ENCODE peak calls at places on chromosome 4, in six cellular contexts. W is thoracic aorta, Y is fibroblast of pulmonary artery, R is NB4, G is uterus, F is dorsolateral prefrontal cortex. T is an unnamed sample.

GRCh38 chr4:46839128-46839527 is 69.9 kb downstream of the COX7B2 start:
- DNase-seq in W (no peak), Y (no peak), R (no peak), G (no peak), F (no peak), T (no peak)

GRCh38 chr4:22556411-22556969 is 40.6 kb upstream of the ADGRA3 start:
- DNase-seq in W (no peak), Y (no peak), R (no peak), G (no peak), F (no peak), T (no peak)

GRCh38 chr4:73222466-73223257 is 35.9 kb downstream of the ANKRD17 start:
- DNase-seq in W (peak), Y (peak), R (peak), G (peak), F (peak), T (no peak)

GRCh38 chr4:186693159-186693815 is 30.4 kb downstream of the FAT1 start:
- DNase-seq in W (peak), Y (peak), R (no peak), G (no peak), F (no peak), T (no peak)

GRCh38 chr4:82865592-82865991 is 25.4 kb downstream of the SEC31A start:
- DNase-seq in W (no peak), Y (peak), R (peak), G (no peak), F (no peak), T (no peak)

GRCh38 chr4:157514711-157515110 is 294.2 kb downstream of the GRIA2 start:
- DNase-seq in W (no peak), Y (no peak), R (peak), G (no peak), F (no peak), T (no peak)

GRCh38 chr4:80831383-80832361 is 198.8 kb upstream of the BMP3 start:
- DNase-seq in W (no peak), Y (peak), R (no peak), G (no peak), F (no peak), T (no peak)

GRCh38 chr4:104500452-104500851 is 5.8 kb upstream of the CXXC4 start:
- DNase-seq in W (no peak), Y (no peak), R (no peak), G (no peak), F (no peak), T (no peak)

GRCh38 chr4:89365375-89366170 is 58.0 kb upstream of the GPRIN3 start:
- DNase-seq in W (no peak), Y (no peak), R (no peak), G (no peak), F (no peak), T (no peak)

GRCh38 chr4:182494103-182494502 is 250.9 kb downstream of the TENM3 start:
- DNase-seq in W (no peak), Y (no peak), R (no peak), G (no peak), F (no peak), T (no peak)

GRCh38 chr4:4761128-4761991 is 98.1 kb upstream of the MSX1 start:
- DNase-seq in W (no peak), Y (no peak), R (peak), G (no peak), F (no peak), T (no peak)

GRCh38 chr4:133574248-133574647 is 425.2 kb downstream of the PCDH10 start:
- DNase-seq in W (no peak), Y (no peak), R (no peak), G (no peak), F (no peak), T (no peak)

GRCh38 chr4:143336828-143337599 is at the start of gene GAB1:
- DNase-seq in W (peak), Y (peak), R (peak), G (peak), F (peak), T (peak)

GRCh38 chr4:5126857-5127256 is 75.6 kb downstream of the STK32B start:
- DNase-seq in W (no peak), Y (no peak), R (no peak), G (no peak), F (no peak), T (no peak)

GRCh38 chr4:176545886-176546285 is 226.1 kb downstream of the SPCS3 start:
- DNase-seq in W (no peak), Y (peak), R (peak), G (no peak), F (no peak), T (no peak)

GRCh38 chr4:8773124-8773931 is 98.3 kb downstream of the HMX1 start:
- DNase-seq in W (no peak), Y (no peak), R (no peak), G (no peak), F (no peak), T (no peak)

GRCh38 chr4:148857234-148857972 is 415.2 kb upstream of the NR3C2 start:
- DNase-seq in W (no peak), Y (peak), R (no peak), G (no peak), F (no peak), T (no peak)

GRCh38 chr4:60133414-60133813 is 1066.7 kb upstream of the ADGRL3 start:
- DNase-seq in W (no peak), Y (peak), R (no peak), G (no peak), F (no peak), T (no peak)

GRCh38 chr4:10656420-10656819 is 28.1 kb downstream of the CLNK start:
- DNase-seq in W (no peak), Y (no peak), R (no peak), G (no peak), F (no peak), T (no peak)

GRCh38 chr4:144575181-144575580 is 70.8 kb upstream of the HHIP start:
- DNase-seq in W (no peak), Y (peak), R (peak), G (no peak), F (no peak), T (no peak)

GRCh38 chr4:104643805-104644204 is 149.1 kb upstream of the CXXC4 start:
- DNase-seq in W (no peak), Y (no peak), R (no peak), G (no peak), F (no peak), T (no peak)

GRCh38 chr4:7699040-7699439 is 240.6 kb downstream of the AFAP1 start:
- DNase-seq in W (no peak), Y (peak), R (no peak), G (peak), F (no peak), T (no peak)

GRCh38 chr4:39609454-39609911 is 29.2 kb downstream of the SMIM14 start:
- DNase-seq in W (no peak), Y (no peak), R (peak), G (no peak), F (no peak), T (no peak)

GRCh38 chr4:167897116-167897515 is 195.2 kb upstream of the ANXA10 start:
- DNase-seq in W (no peak), Y (peak), R (no peak), G (no peak), F (no peak), T (peak)

GRCh38 chr4:168437192-168437938 is 42.9 kb downstream of the DDX60L start:
- DNase-seq in W (no peak), Y (no peak), R (no peak), G (no peak), F (no peak), T (no peak)

GRCh38 chr4:72933029-72933428 is 136.5 kb downstream of the COX18 start:
- DNase-seq in W (no peak), Y (no peak), R (no peak), G (no peak), F (no peak), T (no peak)

GRCh38 chr4:145808021-145808650 is 128.2 kb downstream of the C4orf51 start:
- DNase-seq in W (no peak), Y (peak), R (peak), G (peak), F (no peak), T (no peak)

GRCh38 chr4:164212134-164212533 is 541.8 kb upstream of the SMIM31 start:
- DNase-seq in W (no peak), Y (peak), R (no peak), G (no peak), F (no peak), T (no peak)

GRCh38 chr4:56289934-56290333 is 97.4 kb downstream of the AASDH start:
- DNase-seq in W (no peak), Y (peak), R (no peak), G (no peak), F (no peak), T (no peak)

GRCh38 chr4:99208719-99209075 is 10.3 kb downstream of the ADH6 start:
- DNase-seq in W (no peak), Y (no peak), R (no peak), G (no peak), F (no peak), T (no peak)

GRCh38 chr4:136505020-136505419 is 1027.3 kb downstream of the PCDH18 start:
- DNase-seq in W (no peak), Y (peak), R (no peak), G (no peak), F (no peak), T (no peak)

GRCh38 chr4:140645614-140646412 is 77.1 kb upstream of the UCP1 start:
- DNase-seq in W (no peak), Y (no peak), R (no peak), G (no peak), F (peak), T (no peak)

GRCh38 chr4:37597019-37597418 is 89.2 kb downstream of the RELL1 start:
- DNase-seq in W (no peak), Y (no peak), R (no peak), G (no peak), F (no peak), T (no peak)

GRCh38 chr4:8185280-8185679 is 13.8 kb upstream of the SH3TC1 start:
- DNase-seq in W (no peak), Y (peak), R (peak), G (no peak), F (no peak), T (no peak)

GRCh38 chr4:38002451-38003071 is 42.4 kb downstream of the PTTG2 start:
- DNase-seq in W (no peak), Y (peak), R (no peak), G (no peak), F (no peak), T (no peak)

GRCh38 chr4:926538-926937 is 5.6 kb downstream of the GAK start:
- DNase-seq in W (no peak), Y (peak), R (peak), G (no peak), F (peak), T (no peak)

GRCh38 chr4:80918004-80918403 is 112.5 kb upstream of the BMP3 start:
- DNase-seq in W (no peak), Y (peak), R (no peak), G (no peak), F (no peak), T (no peak)

GRCh38 chr4:8905236-8905772 is 33.7 kb upstream of the HMX1 start:
- DNase-seq in W (no peak), Y (no peak), R (no peak), G (no peak), F (no peak), T (no peak)

GRCh38 chr4:616911-617643 is 8.3 kb upstream of the PDE6B start:
- DNase-seq in W (no peak), Y (no peak), R (no peak), G (no peak), F (no peak), T (no peak)

GRCh38 chr4:67545996-67546356 is 673 bp upstream of the CENPC start:
- DNase-seq in W (no peak), Y (no peak), R (peak), G (no peak), F (peak), T (no peak)

GRCh38 chr4:67550491-67551256 is 5.4 kb upstream of the CENPC start:
- DNase-seq in W (no peak), Y (no peak), R (no peak), G (no peak), F (no peak), T (no peak)

GRCh38 chr4:67546971-67547370 is 1.7 kb upstream of the CENPC start:
- DNase-seq in W (no peak), Y (no peak), R (no peak), G (no peak), F (no peak), T (no peak)

GRCh38 chr4:67545199-67545995 is at the start of gene CENPC:
- DNase-seq in W (peak), Y (peak), R (peak), G (peak), F (peak), T (peak)

GRCh38 chr4:67549123-67549522 is 3.8 kb upstream of the CENPC start:
- DNase-seq in W (no peak), Y (peak), R (peak), G (no peak), F (no peak), T (no peak)
- TF ChIP-seq CTCF in W (no peak), Y (peak), R (no peak), G (no peak), F (peak), T (peak)

DNA sequence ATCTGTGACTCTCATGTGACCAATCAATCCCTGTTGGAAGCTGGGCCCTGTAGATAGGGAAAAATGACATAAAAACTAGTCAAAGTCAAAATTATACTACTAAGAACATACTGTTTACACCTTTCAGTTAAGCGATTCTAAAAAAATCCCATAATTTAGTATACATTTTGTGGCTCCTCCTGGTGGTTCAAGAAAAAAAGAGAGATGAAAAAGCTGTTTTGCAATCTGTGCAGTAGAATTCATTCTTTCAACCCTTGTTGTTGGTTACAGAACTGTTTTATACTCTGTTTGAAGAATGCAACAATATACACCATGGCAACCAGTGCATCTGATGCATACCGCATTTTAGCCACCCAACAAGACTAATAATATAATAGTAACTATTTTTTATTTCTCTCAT is 66.8 kb upstream of the ANK2 start:
- DNase-seq in W (no peak), Y (peak), R (no peak), G (no peak), F (no peak), T (no peak)
- TF ChIP-seq CTCF in W (no peak), Y (no peak), R (no peak), G (no peak), F (peak), T (peak)

GRCh38 chr4:162954976-162955375 is 211.7 kb downstream of the NAF1 start:
- DNase-seq in W (no peak), Y (no peak), R (no peak), G (no peak), F (no peak), T (no peak)

GRCh38 chr4:162957521-162958143 is 209.1 kb downstream of the NAF1 start:
- DNase-seq in W (no peak), Y (no peak), R (no peak), G (no peak), F (no peak), T (no peak)

DNA sequence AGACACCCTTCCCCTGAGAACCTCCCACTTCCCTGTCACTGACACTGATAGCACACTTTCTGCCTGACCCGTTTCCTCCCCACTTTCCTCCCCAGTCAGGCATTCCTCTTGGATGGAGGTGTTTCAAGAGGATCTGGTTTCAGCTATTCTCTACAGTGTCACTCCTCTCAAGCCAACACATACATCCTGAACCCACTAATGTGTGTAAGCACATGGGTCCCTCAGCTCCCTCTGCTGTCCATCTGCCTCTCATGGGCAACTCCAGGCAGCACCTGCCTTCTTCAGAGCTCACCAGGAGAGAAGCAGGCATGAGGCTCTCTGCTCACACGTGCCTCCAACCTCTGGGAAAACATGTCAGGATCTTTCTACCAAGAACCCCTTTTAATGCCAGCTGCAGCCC is 207.6 kb downstream of the NAF1 start:
- DNase-seq in W (no peak), Y (no peak), R (peak), G (no peak), F (no peak), T (no peak)
- TF ChIP-seq CTCF in W (no peak), Y (no peak), R (no peak), G (no peak), F (no peak), T (peak)

DNA sequence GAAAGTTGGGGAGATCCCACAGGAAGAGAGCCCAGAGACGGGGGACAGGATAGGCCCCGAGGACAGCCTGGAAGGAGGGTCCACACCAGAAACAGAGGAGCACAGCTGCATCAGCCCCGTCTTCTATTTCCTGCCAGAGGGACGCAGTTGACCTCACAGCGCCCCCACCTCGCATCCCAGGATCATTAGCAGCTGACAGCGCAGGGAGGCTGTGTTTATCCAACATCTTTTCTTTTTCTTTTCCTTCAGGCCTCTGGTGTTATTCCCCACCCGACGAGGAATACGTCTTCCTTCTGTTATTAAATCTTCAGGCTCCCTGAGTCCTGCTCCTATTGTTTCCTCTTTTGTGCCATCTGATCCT is 75.4 kb downstream of the DCHS2 start:
- DNase-seq in W (no peak), Y (no peak), R (no peak), G (peak), F (no peak), T (no peak)
- TF ChIP-seq CTCF in W (no peak), Y (no peak), R (no peak), G (no peak), F (peak), T (peak)

GRCh38 chr4:77309496-77309895 is 152.5 kb downstream of the CCNG2 start:
- DNase-seq in W (no peak), Y (no peak), R (no peak), G (no peak), F (no peak), T (no peak)

GRCh38 chr4:77305766-77306165 is 148.8 kb downstream of the CCNG2 start:
- DNase-seq in W (no peak), Y (no peak), R (no peak), G (no peak), F (no peak), T (no peak)

GRCh38 chr4:77310931-77311330 is 153.9 kb downstream of the CCNG2 start:
- DNase-seq in W (no peak), Y (no peak), R (no peak), G (no peak), F (no peak), T (no peak)

GRCh38 chr4:77306496-77306895 is 149.5 kb downstream of the CCNG2 start:
- DNase-seq in W (no peak), Y (no peak), R (no peak), G (no peak), F (no peak), T (no peak)

DNA sequence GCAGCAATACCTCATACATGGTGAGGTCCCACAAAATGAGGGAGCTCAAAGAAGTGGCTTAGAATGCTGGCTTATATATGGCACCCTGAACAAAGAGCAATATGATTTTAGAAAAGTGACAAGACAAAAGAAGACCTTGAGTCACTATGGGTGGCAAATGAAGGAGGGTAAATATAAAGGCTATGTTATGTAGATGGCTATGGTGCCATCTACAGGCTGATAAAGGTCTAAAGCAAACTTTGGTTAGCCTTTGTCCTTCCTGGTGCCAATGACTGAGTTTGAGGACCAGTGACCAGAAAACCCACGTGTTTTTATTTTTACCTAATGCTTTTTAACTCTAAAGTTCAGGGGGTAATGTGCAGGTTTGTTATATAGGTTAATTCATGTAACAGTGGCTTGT is 151.8 kb downstream of the CCNG2 start:
- DNase-seq in W (no peak), Y (peak), R (peak), G (no peak), F (no peak), T (no peak)
- TF ChIP-seq CTCF in W (no peak), Y (peak), R (peak), G (no peak), F (no peak), T (peak)

GRCh38 chr4:43709443-43709842 is 739.2 kb downstream of the KCTD8 start:
- DNase-seq in W (no peak), Y (no peak), R (no peak), G (no peak), F (no peak), T (no peak)
- TF ChIP-seq CTCF in W (no peak), Y (no peak), R (peak), G (no peak), F (no peak), T (no peak)